ENCODE peak calls at places on chromosomes 5 and 9, in ten cellular contexts. B is A673; C is CD8-positive, alpha-beta T cell; N is left lung; T is PC-3; Y is H9; U is spleen; G is suprapubic skin; V is aorta; F is GM23248. I is an unnamed sample.

GRCh38 chr5:17365756-17366155 is 132.3 kb upstream of the TAF11L2 start:
- DNase-seq in B (no peak), C (no peak), N (no peak), T (peak; percentile 99), Y (no peak), U (no peak), G (no peak), V (no peak), F (no peak), I (no peak)

GRCh38 chr5:122420126-122420525 is 108.1 kb downstream of the SNCAIP start:
- DNase-seq in B (no peak), C (no peak), N (no peak), T (no peak), Y (no peak), U (no peak), G (no peak), V (no peak), F (no peak), I (no peak)

GRCh38 chr5:131329187-131329540 is 65.3 kb downstream of the CDC42SE2 start:
- DNase-seq in B (no peak), C (no peak), N (no peak), T (no peak), Y (no peak), U (no peak), G (no peak), V (no peak), F (no peak), I (no peak)

GRCh38 chr9:83977196-83977595 is 2.8 kb downstream of the HNRNPK start:
- DNase-seq in B (no peak), C (no peak), N (no peak), T (no peak), Y (no peak), U (no peak), G (no peak), V (no peak), F (no peak), I (no peak)

GRCh38 chr9:97557606-97558095 is 56.2 kb downstream of the TMOD1 start:
- DNase-seq in B (no peak), C (no peak), N (no peak), T (no peak), Y (no peak), U (peak; percentile 64), G (peak; percentile 86), V (peak; percentile 86), F (no peak), I (no peak)

GRCh38 chr5:175444905-175445456 is 999 bp upstream of the DRD1 start:
- DNase-seq in B (no peak), C (no peak), N (no peak), T (no peak), Y (no peak), U (no peak), G (no peak), V (no peak), F (no peak), I (no peak)

GRCh38 chr5:132059043-132059695 is 1.3 kb upstream of the IL3 start:
- DNase-seq in B (no peak), C (peak; percentile 50), N (peak; percentile 25), T (no peak), Y (peak; percentile 18), U (peak; percentile 59), G (peak; percentile 68), V (no peak), F (no peak), I (no peak)

GRCh38 chr5:115179068-115179958 is 9.6 kb upstream of the TRIM36 start:
- DNase-seq in B (no peak), C (no peak), N (peak; percentile 73), T (no peak), Y (peak; percentile 53), U (peak; percentile 72), G (no peak), V (peak; percentile 78), F (peak; percentile 44), I (no peak)

GRCh38 chr9:123107639-123108285 is 74.3 kb downstream of the GPR21 start:
- DNase-seq in B (no peak), C (no peak), N (no peak), T (no peak), Y (no peak), U (no peak), G (no peak), V (no peak), F (no peak), I (no peak)

GRCh38 chr9:93467062-93467416 is 13.7 kb upstream of the FAM120AOS start:
- DNase-seq in B (peak; percentile 52), C (no peak), N (no peak), T (peak; percentile 34), Y (no peak), U (no peak), G (no peak), V (no peak), F (no peak), I (no peak)

DNA sequence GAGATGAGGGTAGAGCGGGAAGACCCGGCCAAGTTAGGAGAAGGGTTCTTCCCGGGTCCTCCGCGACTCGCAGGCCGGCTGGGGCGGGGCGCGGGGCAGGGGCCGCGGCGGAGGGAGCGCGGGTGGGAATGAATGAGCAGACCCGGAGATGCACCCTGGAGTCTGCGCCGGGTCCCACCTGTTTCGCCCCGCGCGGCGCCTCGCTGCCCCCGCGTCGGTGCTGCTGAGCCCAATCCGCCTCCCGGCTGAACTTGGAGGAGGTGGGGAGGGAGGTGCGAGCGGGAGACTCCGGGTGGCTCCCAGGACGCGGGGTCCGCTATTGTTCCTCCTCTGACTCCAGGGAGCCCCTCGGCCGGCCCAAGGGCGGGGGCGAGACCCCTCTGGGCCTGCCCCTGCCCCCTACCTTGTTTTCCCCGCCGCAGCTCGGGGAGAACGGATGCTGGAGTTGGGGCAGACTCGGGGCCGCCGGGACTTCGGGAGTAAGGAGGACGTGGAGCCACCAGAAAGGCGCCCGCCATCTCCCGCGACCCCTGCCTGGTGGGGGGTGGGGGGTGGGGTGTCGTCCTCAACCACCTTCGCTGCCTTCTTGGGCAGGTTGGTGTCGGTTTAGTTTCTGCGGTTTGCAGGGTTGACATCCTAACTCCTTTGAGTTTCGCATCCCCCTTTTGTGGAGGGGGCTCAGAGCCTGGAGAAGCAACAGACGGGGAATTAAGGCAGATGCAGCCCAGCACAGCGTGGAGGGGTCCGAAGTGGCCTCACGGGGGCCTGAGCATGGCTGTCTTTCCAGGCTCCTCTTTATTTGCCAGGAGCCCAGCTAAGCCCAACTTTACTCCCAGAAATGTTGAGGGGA is 797 bp downstream of the RAI14 start:
- DNase-seq in B (peak; percentile 21), C (no peak), N (peak; percentile 81), T (peak; percentile 21), Y (no peak), U (no peak), G (no peak), V (peak; percentile 83), F (peak; percentile 74), I (no peak)
- H3K4me1 ChIP-seq in B (peaks cover 7% of the 10 kb centered on the region), C (peaks cover 15% of the 10 kb centered on the region), N (peaks cover 26% of the 10 kb centered on the region), T (peaks cover 37% of the 10 kb centered on the region), Y (peaks cover 8% of the 10 kb centered on the region), U (peaks cover 28% of the 10 kb centered on the region), G (peaks cover 26% of the 10 kb centered on the region), V (no peaks in the 10 kb centered on the region), F (peaks cover 51% of the 10 kb centered on the region), I (peaks cover 3% of the 10 kb centered on the region)

DNA sequence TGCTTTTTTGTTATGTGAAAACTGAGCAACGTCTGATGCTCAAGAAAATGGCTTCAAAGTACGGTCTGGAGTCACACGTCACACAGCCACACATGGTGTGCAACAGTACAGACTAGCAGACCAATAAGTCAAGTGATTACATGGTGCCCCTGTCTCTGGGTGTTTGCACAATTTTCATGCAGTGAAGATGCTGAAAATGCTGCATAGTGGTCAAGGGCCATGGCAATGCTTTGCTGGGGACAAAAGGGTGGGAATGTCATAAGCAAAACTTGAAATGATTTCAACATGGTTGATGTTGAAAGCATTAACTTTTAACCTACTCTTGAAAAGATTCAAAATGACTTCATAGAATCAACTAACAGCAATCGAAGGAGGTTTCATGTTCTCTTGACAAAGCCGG is 231.1 kb downstream of the EBF1 start:
- DNase-seq in B (no peak), C (no peak), N (no peak), T (no peak), Y (no peak), U (no peak), G (no peak), V (no peak), F (no peak), I (no peak)
- H3K27ac ChIP-seq in B (no peak overlapping the region), C (no peak overlapping the region), N (no peak overlapping the region), T (no peak overlapping the region), Y (no peak overlapping the region), U (no peak overlapping the region), G (no peak overlapping the region), V (no peak overlapping the region), F (no peak overlapping the region), I (no peak overlapping the region)

GRCh38 chr5:82386576-82386975 is 108.4 kb upstream of the RPS23 start:
- DNase-seq in B (no peak), C (no peak), N (no peak), T (no peak), Y (no peak), U (no peak), G (no peak), V (no peak), F (no peak), I (no peak)
- H3K4me1 ChIP-seq in B (no peaks in the 10 kb centered on the region), C (no peaks in the 10 kb centered on the region), N (peaks cover 5% of the 10 kb centered on the region), T (peaks cover 38% of the 10 kb centered on the region), Y (no peaks in the 10 kb centered on the region), U (no peaks in the 10 kb centered on the region), G (peaks cover 3% of the 10 kb centered on the region), V (no peaks in the 10 kb centered on the region), F (peaks cover 22% of the 10 kb centered on the region), I (no peaks in the 10 kb centered on the region)

DNA sequence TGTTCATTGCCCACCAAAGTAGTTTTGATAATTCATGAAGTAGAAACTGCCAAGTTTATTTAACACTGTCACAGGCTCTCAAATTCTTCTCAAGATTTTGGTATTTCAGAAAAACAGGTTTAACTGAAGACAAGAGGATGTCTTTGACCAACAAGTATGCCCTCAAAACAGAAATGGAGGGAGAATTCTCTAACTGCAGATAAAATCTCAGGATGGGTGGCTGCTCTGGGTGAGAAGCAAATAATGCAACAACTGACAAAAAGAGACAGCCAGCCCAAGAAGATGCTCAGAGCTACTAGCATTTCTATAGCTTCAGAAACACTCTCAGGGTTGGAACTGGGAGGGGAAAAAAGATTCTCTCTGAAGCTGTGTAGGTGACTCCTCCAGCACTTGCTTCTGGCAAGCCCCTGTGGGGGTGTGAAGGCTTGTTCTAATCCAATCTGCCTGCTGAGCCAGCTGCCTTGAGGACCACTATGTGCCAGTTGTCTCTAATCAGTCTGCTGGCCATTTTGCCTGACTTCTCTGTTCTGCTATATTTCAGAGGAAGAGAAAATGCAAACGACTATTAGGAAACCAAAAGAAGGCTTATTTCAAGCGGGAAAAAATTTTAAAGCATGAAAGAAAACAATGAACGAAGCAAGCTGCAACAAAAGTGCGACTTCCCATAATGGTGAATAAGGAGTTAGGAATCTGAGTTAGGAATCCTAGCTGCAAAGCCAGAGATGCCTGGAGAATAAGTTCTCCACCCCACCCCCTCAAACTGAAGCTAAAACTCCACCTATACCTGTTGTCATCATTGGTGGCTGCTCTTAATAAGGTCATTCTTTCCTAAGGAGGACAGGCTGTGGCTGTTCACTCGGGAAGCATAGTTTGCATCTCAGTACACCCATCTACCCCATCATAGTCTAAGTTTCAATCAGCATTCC is 147.5 kb downstream of the GNAQ start:
- DNase-seq in B (peak; percentile 24), C (no peak), N (no peak), T (no peak), Y (no peak), U (no peak), G (no peak), V (no peak), F (peak; percentile 24), I (no peak)
- H3K27ac ChIP-seq in B (no peak overlapping the region), C (no peak overlapping the region), N (peak overlapping the region; percentile 23), T (no peak overlapping the region), Y (no peak overlapping the region), U (no peak overlapping the region), G (no peak overlapping the region), V (peak overlapping the region; percentile 75), F (no peak overlapping the region), I (no peak overlapping the region)